ENCODE peak calls at places on chromosomes 3 and 15, in nine cellular contexts. One of them, this sample, is unnamed.

GRCh38 chr15:68578175-68578959 is 426 bp upstream of the CORO2B start:
- DNase-seq in omental fat pad: no peak
- DNase-seq in Panc1: no peak
- DNase-seq in stimulated activated CD4-positive, alpha-beta T cell treated with anti-CD3 and anti-CD28 coated beads, TNF-alpha, amount 100 ng/mL, for 1 hour: no peak
- DNase-seq in neural crest cell: peak
- DNase-seq in left colon: peak
- DNase-seq in Kasumi-1: peak
- DNase-seq in HT1080: peak
- DNase-seq in fibroblast of the conjunctiva: peak
- DNase-seq in this sample: no peak

GRCh38 chr3:157130138-157130880 is 29.6 kb downstream of the CCNL1 start:
- DNase-seq in omental fat pad: peak
- DNase-seq in Panc1: no peak
- DNase-seq in Kasumi-1: peak
- DNase-seq in left colon: peak
- DNase-seq in fibroblast of the conjunctiva: no peak
- DNase-seq in neural crest cell: peak
- DNase-seq in HT1080: peak
- DNase-seq in stimulated activated CD4-positive, alpha-beta T cell treated with anti-CD3 and anti-CD28 coated beads, TNF-alpha, amount 100 ng/mL, for 1 hour: peak
- DNase-seq in this sample: peak

GRCh38 chr3:123411340-123412040 is 37.4 kb downstream of the ADCY5 start:
- DNase-seq in stimulated activated CD4-positive, alpha-beta T cell treated with anti-CD3 and anti-CD28 coated beads, TNF-alpha, amount 100 ng/mL, for 1 hour: no peak
- DNase-seq in left colon: no peak
- DNase-seq in HT1080: no peak
- DNase-seq in Kasumi-1: no peak
- DNase-seq in Panc1: no peak
- DNase-seq in fibroblast of the conjunctiva: no peak
- DNase-seq in neural crest cell: no peak
- DNase-seq in omental fat pad: no peak
- DNase-seq in this sample: no peak

GRCh38 chr15:57555270-57555669 is 36.4 kb upstream of the MYZAP start:
- DNase-seq in HT1080: no peak
- DNase-seq in omental fat pad: no peak
- DNase-seq in stimulated activated CD4-positive, alpha-beta T cell treated with anti-CD3 and anti-CD28 coated beads, TNF-alpha, amount 100 ng/mL, for 1 hour: no peak
- DNase-seq in neural crest cell: no peak
- DNase-seq in Panc1: no peak
- DNase-seq in Kasumi-1: no peak
- DNase-seq in left colon: no peak
- DNase-seq in fibroblast of the conjunctiva: no peak
- DNase-seq in this sample: no peak

GRCh38 chr3:8182904-8183303 is 318.7 kb upstream of the LMCD1 start:
- DNase-seq in omental fat pad: no peak
- DNase-seq in neural crest cell: no peak
- DNase-seq in Kasumi-1: no peak
- DNase-seq in HT1080: no peak
- DNase-seq in Panc1: no peak
- DNase-seq in left colon: no peak
- DNase-seq in stimulated activated CD4-positive, alpha-beta T cell treated with anti-CD3 and anti-CD28 coated beads, TNF-alpha, amount 100 ng/mL, for 1 hour: no peak
- DNase-seq in fibroblast of the conjunctiva: no peak
- DNase-seq in this sample: no peak

GRCh38 chr15:89576417-89576773 is 1.1 kb downstream of the TICRR start:
- DNase-seq in left colon: no peak
- DNase-seq in HT1080: no peak
- DNase-seq in Kasumi-1: peak
- DNase-seq in Panc1: no peak
- DNase-seq in neural crest cell: no peak
- DNase-seq in stimulated activated CD4-positive, alpha-beta T cell treated with anti-CD3 and anti-CD28 coated beads, TNF-alpha, amount 100 ng/mL, for 1 hour: no peak
- DNase-seq in omental fat pad: no peak
- DNase-seq in fibroblast of the conjunctiva: no peak
- DNase-seq in this sample: no peak

GRCh38 chr15:60973637-60974415 is 255.3 kb downstream of the RORA start:
- DNase-seq in neural crest cell: no peak
- DNase-seq in stimulated activated CD4-positive, alpha-beta T cell treated with anti-CD3 and anti-CD28 coated beads, TNF-alpha, amount 100 ng/mL, for 1 hour: no peak
- DNase-seq in Panc1: no peak
- DNase-seq in HT1080: peak
- DNase-seq in omental fat pad: no peak
- DNase-seq in Kasumi-1: no peak
- DNase-seq in left colon: no peak
- DNase-seq in fibroblast of the conjunctiva: no peak
- DNase-seq in this sample: peak

GRCh38 chr15:70093481-70094309 is 4.0 kb downstream of the TLE3 start:
- DNase-seq in stimulated activated CD4-positive, alpha-beta T cell treated with anti-CD3 and anti-CD28 coated beads, TNF-alpha, amount 100 ng/mL, for 1 hour: no peak
- DNase-seq in Kasumi-1: no peak
- DNase-seq in HT1080: no peak
- DNase-seq in omental fat pad: no peak
- DNase-seq in fibroblast of the conjunctiva: no peak
- DNase-seq in left colon: peak
- DNase-seq in neural crest cell: no peak
- DNase-seq in Panc1: no peak
- DNase-seq in this sample: no peak

GRCh38 chr3:130941793-130942192 is 47.9 kb downstream of the ATP2C1 start:
- DNase-seq in HT1080: peak
- DNase-seq in Kasumi-1: no peak
- DNase-seq in omental fat pad: no peak
- DNase-seq in neural crest cell: no peak
- DNase-seq in fibroblast of the conjunctiva: no peak
- DNase-seq in stimulated activated CD4-positive, alpha-beta T cell treated with anti-CD3 and anti-CD28 coated beads, TNF-alpha, amount 100 ng/mL, for 1 hour: no peak
- DNase-seq in left colon: no peak
- DNase-seq in Panc1: no peak
- DNase-seq in this sample: no peak

GRCh38 chr15:39657714-39658113 is 76.8 kb downstream of the THBS1 start:
- DNase-seq in Panc1: no peak
- DNase-seq in left colon: no peak
- DNase-seq in stimulated activated CD4-positive, alpha-beta T cell treated with anti-CD3 and anti-CD28 coated beads, TNF-alpha, amount 100 ng/mL, for 1 hour: no peak
- DNase-seq in fibroblast of the conjunctiva: no peak
- DNase-seq in omental fat pad: no peak
- DNase-seq in Kasumi-1: no peak
- DNase-seq in HT1080: peak
- DNase-seq in neural crest cell: no peak
- DNase-seq in this sample: no peak

GRCh38 chr3:88785841-88786240 is 321.6 kb upstream of the EPHA3 start:
- DNase-seq in Panc1: no peak
- DNase-seq in Kasumi-1: no peak
- DNase-seq in neural crest cell: no peak
- DNase-seq in HT1080: no peak
- DNase-seq in left colon: no peak
- DNase-seq in stimulated activated CD4-positive, alpha-beta T cell treated with anti-CD3 and anti-CD28 coated beads, TNF-alpha, amount 100 ng/mL, for 1 hour: no peak
- DNase-seq in omental fat pad: no peak
- DNase-seq in fibroblast of the conjunctiva: no peak
- DNase-seq in this sample: no peak

GRCh38 chr15:38041576-38041975 is 107.1 kb downstream of the TMCO5A start:
- DNase-seq in left colon: no peak
- DNase-seq in omental fat pad: no peak
- DNase-seq in stimulated activated CD4-positive, alpha-beta T cell treated with anti-CD3 and anti-CD28 coated beads, TNF-alpha, amount 100 ng/mL, for 1 hour: no peak
- DNase-seq in Kasumi-1: no peak
- DNase-seq in HT1080: peak
- DNase-seq in fibroblast of the conjunctiva: no peak
- DNase-seq in Panc1: no peak
- DNase-seq in neural crest cell: no peak
- DNase-seq in this sample: no peak

GRCh38 chr15:28890711-28891495 is 5.1 kb downstream of the APBA2 start:
- DNase-seq in neural crest cell: no peak
- DNase-seq in stimulated activated CD4-positive, alpha-beta T cell treated with anti-CD3 and anti-CD28 coated beads, TNF-alpha, amount 100 ng/mL, for 1 hour: no peak
- DNase-seq in fibroblast of the conjunctiva: no peak
- DNase-seq in HT1080: no peak
- DNase-seq in Kasumi-1: no peak
- DNase-seq in left colon: no peak
- DNase-seq in omental fat pad: no peak
- DNase-seq in Panc1: no peak
- DNase-seq in this sample: no peak

GRCh38 chr3:113271189-113271588 is 59.8 kb downstream of the BOC start:
- DNase-seq in Panc1: no peak
- DNase-seq in stimulated activated CD4-positive, alpha-beta T cell treated with anti-CD3 and anti-CD28 coated beads, TNF-alpha, amount 100 ng/mL, for 1 hour: no peak
- DNase-seq in neural crest cell: no peak
- DNase-seq in fibroblast of the conjunctiva: no peak
- DNase-seq in left colon: no peak
- DNase-seq in HT1080: no peak
- DNase-seq in Kasumi-1: no peak
- DNase-seq in omental fat pad: no peak
- DNase-seq in this sample: no peak

GRCh38 chr15:70633394-70633793 is 130.0 kb downstream of the UACA start:
- DNase-seq in Panc1: no peak
- DNase-seq in Kasumi-1: no peak
- DNase-seq in omental fat pad: no peak
- DNase-seq in neural crest cell: no peak
- DNase-seq in stimulated activated CD4-positive, alpha-beta T cell treated with anti-CD3 and anti-CD28 coated beads, TNF-alpha, amount 100 ng/mL, for 1 hour: no peak
- DNase-seq in HT1080: no peak
- DNase-seq in fibroblast of the conjunctiva: no peak
- DNase-seq in left colon: no peak
- DNase-seq in this sample: no peak

GRCh38 chr15:60932051-60932915 is 296.8 kb downstream of the RORA start:
- DNase-seq in HT1080: peak
- DNase-seq in Panc1: no peak
- DNase-seq in Kasumi-1: no peak
- DNase-seq in left colon: no peak
- DNase-seq in neural crest cell: no peak
- DNase-seq in stimulated activated CD4-positive, alpha-beta T cell treated with anti-CD3 and anti-CD28 coated beads, TNF-alpha, amount 100 ng/mL, for 1 hour: peak
- DNase-seq in fibroblast of the conjunctiva: no peak
- DNase-seq in omental fat pad: no peak
- DNase-seq in this sample: no peak

GRCh38 chr3:31908391-31909097 is 72.5 kb downstream of the OSBPL10 start:
- DNase-seq in omental fat pad: no peak
- DNase-seq in stimulated activated CD4-positive, alpha-beta T cell treated with anti-CD3 and anti-CD28 coated beads, TNF-alpha, amount 100 ng/mL, for 1 hour: no peak
- DNase-seq in Panc1: no peak
- DNase-seq in neural crest cell: no peak
- DNase-seq in left colon: no peak
- DNase-seq in fibroblast of the conjunctiva: peak
- DNase-seq in Kasumi-1: no peak
- DNase-seq in HT1080: no peak
- DNase-seq in this sample: no peak

GRCh38 chr15:71357357-71357756 is 242.1 kb downstream of the THSD4 start:
- DNase-seq in omental fat pad: no peak
- DNase-seq in Kasumi-1: no peak
- DNase-seq in stimulated activated CD4-positive, alpha-beta T cell treated with anti-CD3 and anti-CD28 coated beads, TNF-alpha, amount 100 ng/mL, for 1 hour: no peak
- DNase-seq in Panc1: no peak
- DNase-seq in fibroblast of the conjunctiva: no peak
- DNase-seq in left colon: peak
- DNase-seq in HT1080: no peak
- DNase-seq in neural crest cell: no peak
- DNase-seq in this sample: no peak

GRCh38 chr3:191358929-191359328 is 28.6 kb upstream of the UTS2B start:
- DNase-seq in stimulated activated CD4-positive, alpha-beta T cell treated with anti-CD3 and anti-CD28 coated beads, TNF-alpha, amount 100 ng/mL, for 1 hour: no peak
- DNase-seq in Kasumi-1: no peak
- DNase-seq in HT1080: no peak
- DNase-seq in left colon: no peak
- DNase-seq in neural crest cell: no peak
- DNase-seq in Panc1: no peak
- DNase-seq in omental fat pad: no peak
- DNase-seq in fibroblast of the conjunctiva: no peak
- DNase-seq in this sample: no peak

GRCh38 chr3:180802837-180803236 is 109.6 kb upstream of the FXR1 start:
- DNase-seq in left colon: no peak
- DNase-seq in HT1080: peak
- DNase-seq in Kasumi-1: peak
- DNase-seq in stimulated activated CD4-positive, alpha-beta T cell treated with anti-CD3 and anti-CD28 coated beads, TNF-alpha, amount 100 ng/mL, for 1 hour: no peak
- DNase-seq in fibroblast of the conjunctiva: peak
- DNase-seq in Panc1: peak
- DNase-seq in omental fat pad: no peak
- DNase-seq in neural crest cell: no peak
- DNase-seq in this sample: peak

GRCh38 chr15:62933388-62933787 is 109.2 kb upstream of the TPM1 start:
- DNase-seq in Panc1: no peak
- DNase-seq in fibroblast of the conjunctiva: no peak
- DNase-seq in stimulated activated CD4-positive, alpha-beta T cell treated with anti-CD3 and anti-CD28 coated beads, TNF-alpha, amount 100 ng/mL, for 1 hour: no peak
- DNase-seq in Kasumi-1: no peak
- DNase-seq in HT1080: no peak
- DNase-seq in left colon: no peak
- DNase-seq in omental fat pad: no peak
- DNase-seq in neural crest cell: no peak
- DNase-seq in this sample: no peak

GRCh38 chr15:95401586-95401985 is 928.9 kb upstream of the NR2F2 start:
- DNase-seq in left colon: no peak
- DNase-seq in stimulated activated CD4-positive, alpha-beta T cell treated with anti-CD3 and anti-CD28 coated beads, TNF-alpha, amount 100 ng/mL, for 1 hour: no peak
- DNase-seq in neural crest cell: no peak
- DNase-seq in Kasumi-1: no peak
- DNase-seq in HT1080: no peak
- DNase-seq in omental fat pad: no peak
- DNase-seq in Panc1: no peak
- DNase-seq in fibroblast of the conjunctiva: peak
- DNase-seq in this sample: no peak

GRCh38 chr3:187196573-187197094 is 652 bp upstream of the RTP1 start:
- DNase-seq in stimulated activated CD4-positive, alpha-beta T cell treated with anti-CD3 and anti-CD28 coated beads, TNF-alpha, amount 100 ng/mL, for 1 hour: no peak
- DNase-seq in left colon: no peak
- DNase-seq in Panc1: no peak
- DNase-seq in Kasumi-1: no peak
- DNase-seq in fibroblast of the conjunctiva: no peak
- DNase-seq in omental fat pad: no peak
- DNase-seq in HT1080: no peak
- DNase-seq in neural crest cell: no peak
- DNase-seq in this sample: no peak

GRCh38 chr3:107651782-107652181 is 129.0 kb downstream of the BBX start:
- DNase-seq in stimulated activated CD4-positive, alpha-beta T cell treated with anti-CD3 and anti-CD28 coated beads, TNF-alpha, amount 100 ng/mL, for 1 hour: no peak
- DNase-seq in HT1080: no peak
- DNase-seq in Panc1: no peak
- DNase-seq in fibroblast of the conjunctiva: no peak
- DNase-seq in left colon: no peak
- DNase-seq in omental fat pad: no peak
- DNase-seq in Kasumi-1: no peak
- DNase-seq in neural crest cell: no peak
- DNase-seq in this sample: no peak

GRCh38 chr15:65368646-65369045 is 9.2 kb downstream of the IGDCC3 start:
- DNase-seq in Panc1: no peak
- DNase-seq in omental fat pad: no peak
- DNase-seq in fibroblast of the conjunctiva: no peak
- DNase-seq in HT1080: no peak
- DNase-seq in left colon: no peak
- DNase-seq in neural crest cell: no peak
- DNase-seq in stimulated activated CD4-positive, alpha-beta T cell treated with anti-CD3 and anti-CD28 coated beads, TNF-alpha, amount 100 ng/mL, for 1 hour: no peak
- DNase-seq in Kasumi-1: no peak
- DNase-seq in this sample: no peak

GRCh38 chr3:163175970-163176369 is 1679.4 kb downstream of the OTOL1 start:
- DNase-seq in omental fat pad: no peak
- DNase-seq in fibroblast of the conjunctiva: no peak
- DNase-seq in neural crest cell: no peak
- DNase-seq in stimulated activated CD4-positive, alpha-beta T cell treated with anti-CD3 and anti-CD28 coated beads, TNF-alpha, amount 100 ng/mL, for 1 hour: no peak
- DNase-seq in Kasumi-1: no peak
- DNase-seq in Panc1: no peak
- DNase-seq in left colon: no peak
- DNase-seq in HT1080: no peak
- DNase-seq in this sample: no peak

GRCh38 chr15:25439456-25439836 is 622 bp upstream of the UBE3A start:
- DNase-seq in Panc1: no peak
- DNase-seq in stimulated activated CD4-positive, alpha-beta T cell treated with anti-CD3 and anti-CD28 coated beads, TNF-alpha, amount 100 ng/mL, for 1 hour: no peak
- DNase-seq in left colon: no peak
- DNase-seq in omental fat pad: no peak
- DNase-seq in neural crest cell: no peak
- DNase-seq in Kasumi-1: no peak
- DNase-seq in HT1080: no peak
- DNase-seq in fibroblast of the conjunctiva: no peak
- DNase-seq in this sample: peak

GRCh38 chr3:14458434-14459280 is 56.3 kb downstream of the SLC6A6 start:
- DNase-seq in stimulated activated CD4-positive, alpha-beta T cell treated with anti-CD3 and anti-CD28 coated beads, TNF-alpha, amount 100 ng/mL, for 1 hour: no peak
- DNase-seq in HT1080: no peak
- DNase-seq in fibroblast of the conjunctiva: no peak
- DNase-seq in Panc1: no peak
- DNase-seq in neural crest cell: no peak
- DNase-seq in omental fat pad: no peak
- DNase-seq in Kasumi-1: no peak
- DNase-seq in left colon: no peak
- DNase-seq in this sample: no peak

GRCh38 chr3:52533623-52534280 is at the start of gene NT5DC2:
- DNase-seq in HT1080: peak
- DNase-seq in left colon: no peak
- DNase-seq in fibroblast of the conjunctiva: peak
- DNase-seq in neural crest cell: peak
- DNase-seq in Kasumi-1: peak
- DNase-seq in Panc1: no peak
- DNase-seq in stimulated activated CD4-positive, alpha-beta T cell treated with anti-CD3 and anti-CD28 coated beads, TNF-alpha, amount 100 ng/mL, for 1 hour: peak
- DNase-seq in omental fat pad: no peak
- DNase-seq in this sample: peak

GRCh38 chr3:188700918-188701317 is 470.9 kb upstream of the TPRG1 start:
- DNase-seq in stimulated activated CD4-positive, alpha-beta T cell treated with anti-CD3 and anti-CD28 coated beads, TNF-alpha, amount 100 ng/mL, for 1 hour: no peak
- DNase-seq in omental fat pad: no peak
- DNase-seq in Kasumi-1: no peak
- DNase-seq in Panc1: no peak
- DNase-seq in neural crest cell: no peak
- DNase-seq in HT1080: no peak
- DNase-seq in left colon: no peak
- DNase-seq in fibroblast of the conjunctiva: no peak
- DNase-seq in this sample: no peak

GRCh38 chr3:55534876-55535275 is 47.8 kb upstream of the WNT5A start:
- DNase-seq in Panc1: no peak
- DNase-seq in neural crest cell: no peak
- DNase-seq in Kasumi-1: no peak
- DNase-seq in left colon: no peak
- DNase-seq in omental fat pad: no peak
- DNase-seq in HT1080: peak
- DNase-seq in stimulated activated CD4-positive, alpha-beta T cell treated with anti-CD3 and anti-CD28 coated beads, TNF-alpha, amount 100 ng/mL, for 1 hour: no peak
- DNase-seq in fibroblast of the conjunctiva: no peak
- DNase-seq in this sample: no peak

This sample was measured in neuronal stem cell.